ENCODE peak calls at places on chromosomes 3 and 15, in eight cellular contexts. One of them, this sample, is unnamed.

GRCh38 chr3:121998588-121999473 is 23.2 kb downstream of the ILDR1 start:
- DNase-seq in kidney tubule cell: no peak
- DNase-seq in EL: no peak
- DNase-seq in activated T-helper 1 cell treated with anti-CD3 and anti-CD28 coated beads, Interleukin-2, amount 50 U/mL, for 16 hours: no peak
- DNase-seq in GM12878: no peak
- DNase-seq in NT2/D1: no peak
- DNase-seq in Panc1: no peak
- DNase-seq in cardiac fibroblast: no peak
- DNase-seq in this sample: no peak

GRCh38 chr15:90685688-90686434 is 31.3 kb upstream of the BLM start:
- DNase-seq in NT2/D1: no peak
- DNase-seq in kidney tubule cell: no peak
- DNase-seq in EL: no peak
- DNase-seq in activated T-helper 1 cell treated with anti-CD3 and anti-CD28 coated beads, Interleukin-2, amount 50 U/mL, for 16 hours: no peak
- DNase-seq in GM12878: no peak
- DNase-seq in cardiac fibroblast: no peak
- DNase-seq in Panc1: no peak
- DNase-seq in this sample: no peak

GRCh38 chr3:196555295-196555694 is 13.1 kb downstream of the WDR53 start:
- DNase-seq in Panc1: no peak
- DNase-seq in activated T-helper 1 cell treated with anti-CD3 and anti-CD28 coated beads, Interleukin-2, amount 50 U/mL, for 16 hours: no peak
- DNase-seq in NT2/D1: no peak
- DNase-seq in cardiac fibroblast: no peak
- DNase-seq in GM12878: no peak
- DNase-seq in kidney tubule cell: no peak
- DNase-seq in EL: no peak
- DNase-seq in this sample: no peak

GRCh38 chr15:20295238-20295811 is 246.3 kb downstream of the GOLGA6L6 start:
- DNase-seq in kidney tubule cell: no peak
- DNase-seq in Panc1: no peak
- DNase-seq in GM12878: no peak
- DNase-seq in cardiac fibroblast: no peak
- DNase-seq in activated T-helper 1 cell treated with anti-CD3 and anti-CD28 coated beads, Interleukin-2, amount 50 U/mL, for 16 hours: no peak
- DNase-seq in NT2/D1: no peak
- DNase-seq in EL: no peak
- DNase-seq in this sample: no peak

GRCh38 chr3:165254812-165255211 is 58.6 kb upstream of the SLITRK3 start:
- DNase-seq in GM12878: no peak
- DNase-seq in Panc1: peak
- DNase-seq in EL: no peak
- DNase-seq in kidney tubule cell: peak
- DNase-seq in cardiac fibroblast: peak
- DNase-seq in activated T-helper 1 cell treated with anti-CD3 and anti-CD28 coated beads, Interleukin-2, amount 50 U/mL, for 16 hours: no peak
- DNase-seq in NT2/D1: peak
- DNase-seq in this sample: peak

GRCh38 chr15:60912984-60913697 is 316.0 kb downstream of the RORA start:
- DNase-seq in kidney tubule cell: peak
- DNase-seq in activated T-helper 1 cell treated with anti-CD3 and anti-CD28 coated beads, Interleukin-2, amount 50 U/mL, for 16 hours: no peak
- DNase-seq in EL: no peak
- DNase-seq in GM12878: no peak
- DNase-seq in cardiac fibroblast: peak
- DNase-seq in NT2/D1: peak
- DNase-seq in Panc1: no peak
- DNase-seq in this sample: no peak

GRCh38 chr3:185067173-185067572 is 85.7 kb downstream of the C3orf70 start:
- DNase-seq in activated T-helper 1 cell treated with anti-CD3 and anti-CD28 coated beads, Interleukin-2, amount 50 U/mL, for 16 hours: no peak
- DNase-seq in cardiac fibroblast: no peak
- DNase-seq in NT2/D1: no peak
- DNase-seq in GM12878: no peak
- DNase-seq in EL: no peak
- DNase-seq in Panc1: no peak
- DNase-seq in kidney tubule cell: no peak
- DNase-seq in this sample: no peak

GRCh38 chr15:80203361-80203885 is 48.6 kb downstream of the CTXND1 start:
- DNase-seq in NT2/D1: no peak
- DNase-seq in activated T-helper 1 cell treated with anti-CD3 and anti-CD28 coated beads, Interleukin-2, amount 50 U/mL, for 16 hours: no peak
- DNase-seq in GM12878: no peak
- DNase-seq in Panc1: no peak
- DNase-seq in EL: no peak
- DNase-seq in kidney tubule cell: peak
- DNase-seq in cardiac fibroblast: no peak
- DNase-seq in this sample: no peak

GRCh38 chr3:196281962-196282361 is 5.6 kb downstream of the PCYT1A start:
- DNase-seq in activated T-helper 1 cell treated with anti-CD3 and anti-CD28 coated beads, Interleukin-2, amount 50 U/mL, for 16 hours: no peak
- DNase-seq in GM12878: no peak
- DNase-seq in NT2/D1: no peak
- DNase-seq in kidney tubule cell: no peak
- DNase-seq in Panc1: no peak
- DNase-seq in EL: no peak
- DNase-seq in cardiac fibroblast: no peak
- DNase-seq in this sample: no peak

GRCh38 chr3:69819283-69819682 is 80.0 kb downstream of the MITF start:
- DNase-seq in kidney tubule cell: no peak
- DNase-seq in activated T-helper 1 cell treated with anti-CD3 and anti-CD28 coated beads, Interleukin-2, amount 50 U/mL, for 16 hours: no peak
- DNase-seq in NT2/D1: no peak
- DNase-seq in Panc1: no peak
- DNase-seq in GM12878: no peak
- DNase-seq in EL: no peak
- DNase-seq in cardiac fibroblast: no peak
- DNase-seq in this sample: no peak

GRCh38 chr3:194449913-194450312 is 36.9 kb downstream of the ATP13A3 start:
- DNase-seq in kidney tubule cell: no peak
- DNase-seq in Panc1: no peak
- DNase-seq in cardiac fibroblast: no peak
- DNase-seq in EL: no peak
- DNase-seq in GM12878: no peak
- DNase-seq in activated T-helper 1 cell treated with anti-CD3 and anti-CD28 coated beads, Interleukin-2, amount 50 U/mL, for 16 hours: no peak
- DNase-seq in NT2/D1: no peak
- DNase-seq in this sample: no peak

GRCh38 chr15:37771462-37771861 is 163.0 kb upstream of the TMCO5A start:
- DNase-seq in NT2/D1: no peak
- DNase-seq in Panc1: no peak
- DNase-seq in kidney tubule cell: peak
- DNase-seq in activated T-helper 1 cell treated with anti-CD3 and anti-CD28 coated beads, Interleukin-2, amount 50 U/mL, for 16 hours: no peak
- DNase-seq in cardiac fibroblast: peak
- DNase-seq in GM12878: no peak
- DNase-seq in EL: peak
- DNase-seq in this sample: no peak

GRCh38 chr15:66661432-66662096 is 40.5 kb upstream of the SMAD6 start:
- DNase-seq in Panc1: no peak
- DNase-seq in EL: no peak
- DNase-seq in activated T-helper 1 cell treated with anti-CD3 and anti-CD28 coated beads, Interleukin-2, amount 50 U/mL, for 16 hours: no peak
- DNase-seq in GM12878: no peak
- DNase-seq in NT2/D1: no peak
- DNase-seq in kidney tubule cell: no peak
- DNase-seq in cardiac fibroblast: peak
- DNase-seq in this sample: no peak

GRCh38 chr15:31335991-31336942 is 9.6 kb downstream of the KLF13 start:
- DNase-seq in Panc1: no peak
- DNase-seq in kidney tubule cell: no peak
- DNase-seq in cardiac fibroblast: no peak
- DNase-seq in EL: no peak
- DNase-seq in GM12878: no peak
- DNase-seq in NT2/D1: no peak
- DNase-seq in activated T-helper 1 cell treated with anti-CD3 and anti-CD28 coated beads, Interleukin-2, amount 50 U/mL, for 16 hours: no peak
- DNase-seq in this sample: no peak

GRCh38 chr3:134002326-134002725 is 27.4 kb downstream of the SLCO2A1 start:
- DNase-seq in cardiac fibroblast: peak
- DNase-seq in Panc1: no peak
- DNase-seq in NT2/D1: no peak
- DNase-seq in kidney tubule cell: peak
- DNase-seq in EL: peak
- DNase-seq in GM12878: no peak
- DNase-seq in activated T-helper 1 cell treated with anti-CD3 and anti-CD28 coated beads, Interleukin-2, amount 50 U/mL, for 16 hours: no peak
- DNase-seq in this sample: peak

GRCh38 chr3:64900916-64901903 is 213.4 kb upstream of the ADAMTS9 start:
- DNase-seq in cardiac fibroblast: peak
- DNase-seq in EL: no peak
- DNase-seq in NT2/D1: no peak
- DNase-seq in GM12878: no peak
- DNase-seq in Panc1: no peak
- DNase-seq in activated T-helper 1 cell treated with anti-CD3 and anti-CD28 coated beads, Interleukin-2, amount 50 U/mL, for 16 hours: no peak
- DNase-seq in kidney tubule cell: peak
- DNase-seq in this sample: no peak

GRCh38 chr15:74365619-74366445 is 1.6 kb downstream of the CYP11A1 start:
- DNase-seq in GM12878: no peak
- DNase-seq in activated T-helper 1 cell treated with anti-CD3 and anti-CD28 coated beads, Interleukin-2, amount 50 U/mL, for 16 hours: no peak
- DNase-seq in kidney tubule cell: peak
- DNase-seq in EL: peak
- DNase-seq in cardiac fibroblast: peak
- DNase-seq in NT2/D1: no peak
- DNase-seq in Panc1: no peak
- DNase-seq in this sample: peak

GRCh38 chr3:9194509-9195184 is 54.8 kb downstream of the SRGAP3 start:
- DNase-seq in EL: no peak
- DNase-seq in Panc1: no peak
- DNase-seq in kidney tubule cell: no peak
- DNase-seq in activated T-helper 1 cell treated with anti-CD3 and anti-CD28 coated beads, Interleukin-2, amount 50 U/mL, for 16 hours: no peak
- DNase-seq in GM12878: no peak
- DNase-seq in cardiac fibroblast: no peak
- DNase-seq in NT2/D1: no peak
- DNase-seq in this sample: no peak

GRCh38 chr15:40872791-40873526 is 1.1 kb downstream of the RHOV start:
- DNase-seq in NT2/D1: no peak
- DNase-seq in kidney tubule cell: no peak
- DNase-seq in EL: no peak
- DNase-seq in activated T-helper 1 cell treated with anti-CD3 and anti-CD28 coated beads, Interleukin-2, amount 50 U/mL, for 16 hours: no peak
- DNase-seq in cardiac fibroblast: no peak
- DNase-seq in Panc1: no peak
- DNase-seq in GM12878: no peak
- DNase-seq in this sample: no peak

GRCh38 chr3:125334675-125335560 is 40.2 kb downstream of the ZNF148 start:
- DNase-seq in activated T-helper 1 cell treated with anti-CD3 and anti-CD28 coated beads, Interleukin-2, amount 50 U/mL, for 16 hours: no peak
- DNase-seq in EL: peak
- DNase-seq in kidney tubule cell: no peak
- DNase-seq in Panc1: no peak
- DNase-seq in NT2/D1: no peak
- DNase-seq in cardiac fibroblast: peak
- DNase-seq in GM12878: no peak
- DNase-seq in this sample: no peak

GRCh38 chr3:70433091-70433490 is 120.7 kb upstream of the MDFIC2 start:
- DNase-seq in kidney tubule cell: no peak
- DNase-seq in GM12878: no peak
- DNase-seq in NT2/D1: no peak
- DNase-seq in Panc1: no peak
- DNase-seq in activated T-helper 1 cell treated with anti-CD3 and anti-CD28 coated beads, Interleukin-2, amount 50 U/mL, for 16 hours: no peak
- DNase-seq in EL: peak
- DNase-seq in cardiac fibroblast: peak
- DNase-seq in this sample: no peak

GRCh38 chr15:74311734-74312444 is 55.6 kb downstream of the CYP11A1 start:
- DNase-seq in GM12878: no peak
- DNase-seq in activated T-helper 1 cell treated with anti-CD3 and anti-CD28 coated beads, Interleukin-2, amount 50 U/mL, for 16 hours: no peak
- DNase-seq in cardiac fibroblast: peak
- DNase-seq in Panc1: no peak
- DNase-seq in NT2/D1: no peak
- DNase-seq in EL: peak
- DNase-seq in kidney tubule cell: peak
- DNase-seq in this sample: peak

GRCh38 chr3:125374501-125374995 is 577 bp downstream of the ZNF148 start:
- DNase-seq in activated T-helper 1 cell treated with anti-CD3 and anti-CD28 coated beads, Interleukin-2, amount 50 U/mL, for 16 hours: no peak
- DNase-seq in EL: peak
- DNase-seq in GM12878: no peak
- DNase-seq in kidney tubule cell: peak
- DNase-seq in Panc1: no peak
- DNase-seq in cardiac fibroblast: peak
- DNase-seq in NT2/D1: peak
- DNase-seq in this sample: peak

GRCh38 chr3:124620600-124621063 is 109.6 kb upstream of the UMPS start:
- DNase-seq in activated T-helper 1 cell treated with anti-CD3 and anti-CD28 coated beads, Interleukin-2, amount 50 U/mL, for 16 hours: no peak
- DNase-seq in EL: peak
- DNase-seq in Panc1: no peak
- DNase-seq in kidney tubule cell: peak
- DNase-seq in NT2/D1: peak
- DNase-seq in GM12878: peak
- DNase-seq in cardiac fibroblast: peak
- DNase-seq in this sample: peak

GRCh38 chr3:42752441-42752840 is 20.6 kb downstream of the CCDC13 start:
- DNase-seq in cardiac fibroblast: no peak
- DNase-seq in GM12878: no peak
- DNase-seq in EL: no peak
- DNase-seq in activated T-helper 1 cell treated with anti-CD3 and anti-CD28 coated beads, Interleukin-2, amount 50 U/mL, for 16 hours: no peak
- DNase-seq in NT2/D1: no peak
- DNase-seq in kidney tubule cell: no peak
- DNase-seq in Panc1: no peak
- DNase-seq in this sample: no peak

This sample was measured in ACHN.